ENCODE peak calls at places on chromosomes 2 and 18, in six cellular contexts. C is IMR-90, D is mesenchymal stem cell, G is neuronal stem cell, J is H1, Y is trophoblast cell. W is an unnamed sample.

GRCh38 chr2:172698041-172698863 is 37.4 kb upstream of the RAPGEF4 start:
- DNase-seq in C (peak; percentile 97), G (no peak), Y (no peak), D (peak; percentile 87), J (no peak), W (no peak)

GRCh38 chr18:57931038-57931437 is 113.0 kb upstream of the NEDD4L start:
- DNase-seq in J (no peak), G (no peak), D (no peak), C (no peak), Y (no peak), W (no peak)

GRCh38 chr2:73870084-73870483 is 22.7 kb upstream of the ACTG2 start:
- DNase-seq in J (no peak), Y (no peak), G (no peak), C (peak; percentile 98), D (peak; percentile 28), W (no peak)

GRCh38 chr2:102283996-102284395 is 27.4 kb upstream of the IL1RL1 start:
- DNase-seq in C (peak; percentile 40), Y (no peak), G (no peak), D (no peak), J (no peak), W (no peak)

GRCh38 chr2:186546842-186547241 is 43.0 kb upstream of the ITGAV start:
- DNase-seq in G (no peak), Y (no peak), D (no peak), C (peak; percentile 36), J (no peak), W (no peak)

GRCh38 chr2:6139142-6139541 is 447.0 kb downstream of the SOX11 start:
- DNase-seq in C (no peak), Y (no peak), J (no peak), G (no peak), D (no peak), W (no peak)

GRCh38 chr2:218269900-218270720 is at the start of the genes AAMP and PNKD:
- DNase-seq in D (peak; percentile 100), G (peak; percentile 100), C (peak; percentile 99), J (peak; percentile 97), Y (peak; percentile 100), W (peak; percentile 99)

GRCh38 chr2:72605836-72606442 is 219.9 kb downstream of the EXOC6B start:
- DNase-seq in C (peak; percentile 39), D (peak; percentile 27), G (no peak), J (no peak), Y (no peak), W (no peak)

GRCh38 chr2:54606393-54606973 is 117.0 kb upstream of the EML6 start:
- DNase-seq in D (no peak), C (no peak), Y (no peak), J (no peak), G (no peak), W (no peak)

GRCh38 chr2:202171246-202171833 is 67.1 kb downstream of the SUMO1 start:
- DNase-seq in Y (no peak), C (no peak), D (peak; percentile 50), J (no peak), G (peak; percentile 21), W (peak; percentile 75)

GRCh38 chr18:79617521-79618500 is 61.8 kb upstream of the CTDP1 start:
- DNase-seq in D (no peak), Y (no peak), C (no peak), G (no peak), J (no peak), W (no peak)

DNA sequence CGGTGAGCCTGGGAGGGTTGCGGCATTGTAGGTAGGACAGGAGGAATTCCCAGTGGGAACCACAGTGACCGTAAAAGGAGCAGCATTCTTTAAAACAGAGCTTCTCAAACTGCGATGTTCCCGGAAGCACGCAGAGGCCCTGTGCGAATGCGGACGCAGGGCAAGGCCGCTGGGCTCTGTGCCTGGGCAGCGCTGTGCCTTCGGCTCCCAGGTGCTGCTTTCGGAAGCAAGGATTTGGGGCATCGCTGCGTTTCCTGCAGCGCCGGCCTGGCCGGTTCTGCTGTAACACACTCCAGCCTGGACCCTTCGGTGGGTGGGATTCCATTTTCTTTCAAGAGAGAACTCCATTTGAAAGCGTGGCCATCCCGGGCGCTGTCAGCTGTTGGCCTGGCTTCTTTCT is 118.6 kb downstream of the PTGR3 start:
- DNase-seq in G (no peak), C (no peak), J (no peak), Y (no peak), D (no peak), W (no peak)
- H4K91ac ChIP-seq in G (no peak overlapping the region), C (no peak overlapping the region), J (peak overlapping the region; percentile 56), Y (no peak overlapping the region), D (no peak overlapping the region), W (no peak overlapping the region)

GRCh38 chr2:241777167-241777685 is 604 bp downstream of the GAL3ST2 start:
- DNase-seq in D (no peak), Y (no peak), C (no peak), G (no peak), J (no peak), W (no peak)

GRCh38 chr2:241777686-241778627 is 1.3 kb downstream of the GAL3ST2 start:
- DNase-seq in D (no peak), C (no peak), Y (no peak), J (no peak), G (no peak), W (peak; percentile 31)

GRCh38 chr2:241774419-241775222 is 2.0 kb upstream of the GAL3ST2 start:
- DNase-seq in G (no peak), J (no peak), D (peak; percentile 20), C (peak; percentile 79), Y (no peak), W (peak; percentile 28)

GRCh38 chr2:241775223-241776177 is 1.1 kb upstream of the GAL3ST2 start:
- DNase-seq in Y (no peak), J (no peak), C (no peak), D (no peak), G (no peak), W (no peak)

GRCh38 chr2:241776336-241777166 is at the start of gene GAL3ST2:
- DNase-seq in J (no peak), Y (no peak), C (no peak), D (no peak), G (no peak), W (no peak)
- H3K23ac ChIP-seq in J (no peak within 1 kb of the TSS), Y (no peak within 1 kb of the TSS), C (no peak within 1 kb of the TSS), D (no peak within 1 kb of the TSS), G (peak within 1 kb of the TSS; percentile 90), W (no peak within 1 kb of the TSS)

GRCh38 chr18:22172594-22173049 is 3.2 kb downstream of the GATA6 start:
- DNase-seq in C (no peak), Y (no peak), J (no peak), D (no peak), G (no peak), W (no peak)

GRCh38 chr18:22171839-22172582 is 2.6 kb downstream of the GATA6 start:
- DNase-seq in D (no peak), G (no peak), C (no peak), Y (no peak), J (no peak), W (no peak)

GRCh38 chr18:22170421-22171262 is 1.3 kb downstream of the GATA6 start:
- DNase-seq in G (no peak), D (peak; percentile 89), C (peak; percentile 75), Y (peak; percentile 55), J (no peak), W (peak; percentile 47)

GRCh38 chr18:22169889-22170420 is 566 bp downstream of the GATA6 start:
- DNase-seq in D (no peak), G (no peak), Y (peak; percentile 77), J (no peak), C (peak; percentile 53), W (no peak)

GRCh38 chr18:22171263-22171838 is 2.0 kb downstream of the GATA6 start:
- DNase-seq in J (no peak), C (no peak), D (no peak), Y (no peak), G (no peak), W (peak; percentile 35)
- H3K4ac ChIP-seq in J (no peak overlapping the region), C (peak overlapping the region; percentile 84), D (peak overlapping the region; percentile 71), Y (no peak overlapping the region), G (no peak overlapping the region), W (no peak overlapping the region)

DNA sequence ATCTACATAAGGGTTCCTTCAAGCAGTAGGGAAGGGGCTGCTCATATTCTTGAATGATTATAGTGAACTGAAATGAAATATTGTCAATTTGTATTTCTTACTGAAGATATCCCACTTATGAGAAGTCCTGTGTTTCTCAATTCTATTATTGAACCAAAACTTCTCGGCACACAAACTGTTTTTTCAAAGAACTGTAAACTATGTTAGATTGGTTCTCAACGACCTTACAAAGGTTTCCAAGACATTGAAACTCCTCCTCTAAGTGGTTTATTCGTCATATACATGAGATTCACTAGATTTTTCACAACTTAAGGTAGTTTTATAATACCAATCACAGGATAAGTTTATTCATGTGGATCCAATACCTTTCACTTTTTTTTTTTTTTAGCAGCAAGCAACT is 1.4 kb downstream of the CCL20 start:
- DNase-seq in J (no peak), C (no peak), G (no peak), Y (no peak), D (no peak), W (no peak)
- H4K91ac ChIP-seq in J (no peak overlapping the region), C (no peak overlapping the region), G (no peak overlapping the region), Y (no peak overlapping the region), D (no peak overlapping the region), W (no peak overlapping the region)